ENCODE peak calls at places on chromosomes 7 and 10, in five cellular contexts. R is HEK293T, K is GM12878, Z is HepG2, X is SK-N-SH. B is an unnamed sample.

GRCh38 chr7:107035446-107035845 is 9.1 kb upstream of the PRKAR2B start:
- DNase-seq in Z (no peak), K (no peak), R (no peak), X (peak; percentile 27), B (peak; percentile 91)

GRCh38 chr7:18978108-18978495 is 139.3 kb downstream of the TWIST1 start:
- DNase-seq in Z (no peak), X (no peak), K (no peak), R (no peak), B (no peak)

GRCh38 chr7:84191842-84192241 is 2.7 kb downstream of the SEMA3A start:
- DNase-seq in K (no peak), X (no peak), Z (no peak), R (no peak), B (no peak)

GRCh38 chr10:32337343-32337742 is 9.6 kb downstream of the EPC1 start:
- DNase-seq in Z (no peak), R (no peak), K (no peak), X (no peak), B (no peak)

GRCh38 chr7:66557214-66558200 is 71.2 kb upstream of the KCTD7 start:
- DNase-seq in Z (no peak), X (peak; percentile 96), K (no peak), R (peak; percentile 79), B (peak; percentile 79)

GRCh38 chr10:79431422-79431821 is 14.0 kb downstream of the ZCCHC24 start:
- DNase-seq in X (no peak), R (no peak), K (no peak), Z (no peak), B (no peak)

GRCh38 chr7:150335101-150335773 is 6.2 kb downstream of the RARRES2 start:
- DNase-seq in K (no peak), Z (no peak), X (no peak), R (no peak), B (peak; percentile 13)

GRCh38 chr10:86267286-86268195 is 99.1 kb downstream of the GRID1 start:
- DNase-seq in X (peak; percentile 16), K (no peak), Z (no peak), R (no peak), B (no peak)

GRCh38 chr10:68364101-68364886 is 31.6 kb upstream of the PBLD start:
- DNase-seq in X (no peak), Z (no peak), R (no peak), K (no peak), B (no peak)

GRCh38 chr7:56003749-56004148 is 39.4 kb downstream of the NIPSNAP2 start:
- DNase-seq in X (no peak), Z (no peak), K (no peak), R (no peak), B (peak; percentile 7)

GRCh38 chr10:97538839-97539238 is 33.7 kb upstream of the ANKRD2 start:
- DNase-seq in X (no peak), K (no peak), R (no peak), Z (no peak), B (no peak)

GRCh38 chr7:114086906-114087651 is 168.3 kb upstream of the PPP1R3A start:
- DNase-seq in X (peak; percentile 33), Z (no peak), R (peak; percentile 23), K (no peak), B (no peak)

GRCh38 chr7:130662426-130662825 is 6.1 kb downstream of the COPG2 start:
- DNase-seq in X (no peak), R (no peak), K (no peak), Z (no peak), B (no peak)

GRCh38 chr7:134365341-134366054 is 48.8 kb upstream of the SLC35B4 start:
- DNase-seq in Z (no peak), X (no peak), K (no peak), R (no peak), B (peak; percentile 28)

GRCh38 chr7:33185786-33186185 is 56.4 kb downstream of the BBS9 start:
- DNase-seq in Z (peak; percentile 62), X (peak; percentile 63), R (peak; percentile 54), K (no peak), B (peak; percentile 64)

GRCh38 chr10:84294766-84295447 is 33.5 kb upstream of the CCSER2 start:
- DNase-seq in X (no peak), Z (no peak), K (no peak), R (no peak), B (no peak)

GRCh38 chr7:40673285-40673684 is 538.5 kb downstream of the SUGCT start:
- DNase-seq in R (no peak), K (no peak), Z (no peak), X (no peak), B (no peak)

GRCh38 chr7:36651404-36651803 is 72.9 kb downstream of the AOAH start:
- DNase-seq in Z (no peak), R (no peak), K (no peak), X (no peak), B (no peak)

GRCh38 chr7:132500727-132501410 is 75.4 kb downstream of the PLXNA4 start:
- DNase-seq in X (peak; percentile 43), K (no peak), Z (no peak), R (peak; percentile 20), B (peak; percentile 28)

GRCh38 chr10:58350619-58351323 is 16.0 kb downstream of the UBE2D1 start:
- DNase-seq in Z (peak; percentile 58), X (no peak), K (no peak), R (no peak), B (no peak)

GRCh38 chr7:83005410-83005809 is 157.3 kb downstream of the PCLO start:
- DNase-seq in Z (no peak), X (no peak), R (no peak), K (no peak), B (no peak)

GRCh38 chr10:101161494-101162299 is 30.6 kb downstream of the TLX1 start:
- DNase-seq in R (peak; percentile 93), Z (peak; percentile 52), K (peak; percentile 12), X (peak; percentile 77), B (peak; percentile 74)

GRCh38 chr10:47195274-47195885 is 104.6 kb upstream of the GDF10 start:
- DNase-seq in X (no peak), Z (no peak), R (no peak), K (no peak), B (no peak)

GRCh38 chr7:50782376-50783208 is at the start of gene GRB10:
- DNase-seq in X (peak; percentile 65), R (no peak), K (no peak), Z (no peak), B (no peak)

GRCh38 chr10:43214071-43214955 is 52.6 kb downstream of the RASGEF1A start:
- DNase-seq in Z (no peak), K (no peak), X (no peak), R (no peak), B (no peak)

GRCh38 chr7:80885774-80886173 is 33.1 kb downstream of the SEMA3C start:
- DNase-seq in K (no peak), R (no peak), X (no peak), Z (no peak), B (no peak)

GRCh38 chr10:72126184-72126871 is 38.0 kb upstream of the SPOCK2 start:
- DNase-seq in K (no peak), R (no peak), X (peak; percentile 45), Z (peak; percentile 29), B (peak; percentile 52)
- TF ChIP-seq FOXM1 in K (no peak), R (no peak), X (no peak), Z (no peak), B (no peak)

GRCh38 chr10:63421591-63421990 is 44.2 kb downstream of the JMJD1C start:
- DNase-seq in R (no peak), Z (no peak), K (peak; percentile 66), X (no peak), B (no peak)
- TF ChIP-seq FOXM1 in R (no peak), Z (no peak), K (no peak), X (no peak), B (no peak)

DNA sequence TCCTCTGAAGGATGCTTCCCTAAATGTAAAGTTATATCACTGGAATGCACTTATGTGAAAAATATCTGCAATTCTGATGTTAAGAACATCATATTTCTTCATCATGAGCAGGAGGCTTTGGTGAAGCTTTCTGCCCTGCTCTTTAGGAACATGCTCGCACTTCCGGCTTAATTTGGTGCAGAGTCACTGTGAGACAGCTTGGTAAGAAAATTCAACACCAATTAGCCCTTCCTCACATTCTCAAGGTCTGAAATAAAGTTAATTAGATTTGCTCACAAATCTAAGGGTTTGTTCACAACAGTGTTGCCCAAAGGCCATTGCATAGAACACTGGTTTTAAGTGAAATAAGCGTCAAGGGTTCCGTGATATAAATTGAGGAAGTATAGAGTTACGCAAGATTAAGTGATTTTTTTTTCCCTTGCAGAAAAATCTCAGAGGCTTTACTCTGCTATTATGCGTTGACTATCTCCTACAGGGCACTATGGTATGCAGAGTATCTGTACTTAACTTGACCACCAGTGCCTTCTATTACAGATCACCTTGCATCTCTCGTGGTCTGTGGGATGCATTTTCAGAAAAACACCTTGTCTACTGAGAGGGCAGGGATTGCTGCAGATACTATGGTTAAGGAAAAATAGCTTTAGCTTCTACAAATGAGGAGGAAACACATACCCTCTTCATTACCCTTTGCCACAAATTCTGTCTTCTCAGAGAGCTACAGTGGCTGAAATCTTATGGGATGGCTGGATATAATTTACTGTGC is 953.9 kb downstream of the TYW1 start:
- DNase-seq in K (no peak), X (no peak), R (no peak), Z (no peak), B (no peak)
- TF ChIP-seq FOXM1 in K (no peak), X (no peak), R (no peak), Z (no peak), B (no peak)

DNA sequence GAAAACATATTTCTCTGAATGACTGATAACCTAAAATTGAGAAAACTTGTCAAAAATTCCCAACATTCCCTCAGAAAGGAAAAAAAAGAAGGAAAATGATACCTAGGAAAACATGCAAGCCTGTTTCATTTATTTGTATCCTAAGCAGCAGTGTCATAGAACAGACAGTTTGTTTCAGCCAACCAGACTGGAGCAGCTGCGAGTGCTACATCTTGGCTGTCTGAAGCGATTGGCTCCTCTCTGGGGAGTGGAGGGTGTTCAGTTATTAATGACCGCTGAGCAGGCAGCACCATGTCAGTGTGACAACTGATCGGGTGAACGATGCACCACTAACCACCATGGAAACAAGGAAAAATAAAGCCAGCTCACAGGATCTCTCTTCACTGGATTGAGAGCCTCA is at the start of gene LRRN3:
- DNase-seq in Z (no peak), R (peak; percentile 7), X (peak; percentile 72), K (no peak), B (no peak)
- TF ChIP-seq FOXM1 in Z (no peak), R (no peak), X (no peak), K (no peak), B (no peak)

GRCh38 chr7:79227035-79227434 is 226.4 kb downstream of the MAGI2 start:
- DNase-seq in R (no peak), X (no peak), Z (no peak), K (no peak), B (no peak)
- TF ChIP-seq FOXM1 in R (no peak), X (no peak), Z (no peak), K (no peak), B (no peak)

DNA sequence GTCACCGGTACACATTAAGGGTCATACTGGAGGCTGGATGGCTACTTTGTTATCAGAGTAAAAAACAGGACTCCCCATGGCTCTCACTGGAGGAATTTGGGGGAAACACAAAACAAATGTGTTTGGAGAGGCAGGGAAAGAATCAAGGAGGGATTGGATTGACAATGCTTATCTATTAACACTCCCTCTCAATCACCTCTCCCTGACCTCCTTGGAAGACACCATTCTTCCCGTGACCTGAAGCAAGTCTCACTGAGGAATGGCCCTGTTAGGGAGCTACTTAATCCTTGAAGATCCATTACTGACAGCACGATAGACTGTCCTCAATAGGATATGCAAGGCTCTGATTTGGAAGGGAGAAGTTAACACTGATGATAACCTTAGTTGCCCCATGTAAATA is 242.1 kb upstream of the PTN start:
- DNase-seq in R (no peak), Z (no peak), K (no peak), X (no peak), B (no peak)
- TF ChIP-seq FOXM1 in R (no peak), Z (no peak), K (no peak), X (no peak), B (no peak)

B was measured in K562.